ENCODE peak calls at places on chromosome 7, in seven cellular contexts. I, Q, Y, W, B, D and O are unnamed samples.

GRCh38 chr7:29442146-29442545 is 121.5 kb upstream of the PRR15 start:
- DNase-seq in D (no peak), Y (no peak), Q (no peak), I (peak), W (no peak), B (peak), O (no peak)

GRCh38 chr7:66505531-66506451 is 122.9 kb upstream of the KCTD7 start:
- DNase-seq in B (no peak), D (no peak), I (no peak), Q (no peak), Y (no peak), W (no peak), O (no peak)

GRCh38 chr7:82534687-82535086 is 91.1 kb upstream of the CACNA2D1 start:
- DNase-seq in I (peak), Q (no peak), B (no peak), D (no peak), Y (no peak), W (no peak), O (peak)

GRCh38 chr7:292826-293225 is 2.9 kb downstream of the FOXL3 start:
- DNase-seq in D (no peak), Q (no peak), W (no peak), B (no peak), Y (no peak), I (no peak), O (no peak)

GRCh38 chr7:100435401-100436304 is 644 bp downstream of the PPP1R35 start:
- DNase-seq in W (no peak), B (peak), I (no peak), Q (peak), D (no peak), Y (no peak), O (peak)

GRCh38 chr7:112414855-112415490 is 35.3 kb upstream of the IFRD1 start:
- DNase-seq in B (peak), Y (no peak), W (peak), Q (peak), D (no peak), I (peak), O (peak)

GRCh38 chr7:38831262-38831661 is 77.7 kb downstream of the VPS41 start:
- DNase-seq in Q (no peak), B (no peak), Y (no peak), D (no peak), I (no peak), W (no peak), O (no peak)

GRCh38 chr7:5598261-5598761 is 174.7 kb upstream of the TNRC18 start:
- DNase-seq in B (no peak), Q (peak), D (no peak), Y (no peak), W (no peak), I (no peak), O (no peak)

GRCh38 chr7:123643495-123644428 is 11.9 kb upstream of the LMOD2 start:
- DNase-seq in D (peak), Q (peak), B (peak), Y (no peak), I (peak), W (peak), O (no peak)

GRCh38 chr7:80428161-80429054 is 83.5 kb downstream of the GNAT3 start:
- DNase-seq in B (peak), D (no peak), I (peak), W (peak), Y (no peak), Q (peak), O (peak)

GRCh38 chr7:133829336-133829897 is 297.7 kb upstream of the LRGUK start:
- DNase-seq in D (no peak), Q (peak), Y (no peak), I (no peak), B (no peak), W (no peak), O (no peak)

GRCh38 chr7:2202361-2202761 is 30.4 kb downstream of the MAD1L1 start:
- DNase-seq in Y (no peak), I (no peak), Q (no peak), W (no peak), D (no peak), B (peak), O (no peak)

GRCh38 chr7:16695621-16696237 is 49.7 kb downstream of the BZW2 start:
- DNase-seq in D (no peak), Y (no peak), B (peak), Q (peak), W (peak), I (peak), O (peak)

GRCh38 chr7:74380720-74381119 is 73.0 kb upstream of the GTF2IRD1 start:
- DNase-seq in I (no peak), Q (no peak), B (no peak), Y (no peak), D (no peak), W (peak), O (peak)

GRCh38 chr7:151248191-151249033 is at the start of gene SMARCD3:
- DNase-seq in B (peak), Q (peak), W (peak), I (no peak), Y (no peak), D (no peak), O (no peak)

GRCh38 chr7:15305002-15305600 is 256.7 kb downstream of the AGMO start:
- DNase-seq in B (peak), Y (no peak), W (peak), Q (peak), I (peak), D (no peak), O (no peak)

GRCh38 chr7:1787681-1788235 is 117.7 kb downstream of the ELFN1 start:
- DNase-seq in B (no peak), Q (no peak), W (no peak), I (no peak), D (no peak), Y (no peak), O (no peak)

GRCh38 chr7:122303522-122303970 is 1.0 kb downstream of the FEZF1 start:
- DNase-seq in W (no peak), Y (no peak), Q (no peak), B (no peak), D (no peak), I (no peak), O (no peak)

GRCh38 chr7:115704884-115705283 is 325.7 kb downstream of the TFEC start:
- DNase-seq in Q (no peak), W (no peak), Y (no peak), D (no peak), B (no peak), I (no peak), O (no peak)

DNA sequence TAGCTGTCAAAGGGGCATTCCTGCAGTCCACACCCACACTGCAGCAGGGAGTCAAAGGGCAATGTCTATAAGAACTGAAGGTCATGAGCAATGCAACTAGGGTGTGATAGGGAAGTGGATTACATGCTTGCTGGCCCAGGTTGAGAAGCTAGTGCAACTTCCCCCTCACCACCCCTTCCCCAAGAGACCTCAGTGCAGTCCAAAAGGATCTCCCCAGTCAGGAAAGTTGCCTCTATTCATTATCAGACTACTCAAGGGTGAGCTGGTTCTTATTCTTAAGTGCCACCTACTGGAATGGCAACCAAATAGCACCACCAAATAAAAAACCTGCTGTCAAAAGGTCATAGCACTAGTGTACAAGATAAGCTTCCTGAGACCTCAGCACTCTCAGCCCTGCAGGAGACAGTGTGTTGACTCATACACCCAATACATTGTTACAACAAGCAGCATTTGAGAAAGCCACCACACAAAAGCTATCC is 28.2 kb downstream of the MTERF1 start:
- DNase-seq in Y (no peak), I (no peak), D (no peak), Q (peak), B (no peak), W (peak), O (peak)
- TF ChIP-seq JUND in Y (no peak), I (no peak), D (no peak), Q (peak), B (no peak), W (no peak), O (no peak)

DNA sequence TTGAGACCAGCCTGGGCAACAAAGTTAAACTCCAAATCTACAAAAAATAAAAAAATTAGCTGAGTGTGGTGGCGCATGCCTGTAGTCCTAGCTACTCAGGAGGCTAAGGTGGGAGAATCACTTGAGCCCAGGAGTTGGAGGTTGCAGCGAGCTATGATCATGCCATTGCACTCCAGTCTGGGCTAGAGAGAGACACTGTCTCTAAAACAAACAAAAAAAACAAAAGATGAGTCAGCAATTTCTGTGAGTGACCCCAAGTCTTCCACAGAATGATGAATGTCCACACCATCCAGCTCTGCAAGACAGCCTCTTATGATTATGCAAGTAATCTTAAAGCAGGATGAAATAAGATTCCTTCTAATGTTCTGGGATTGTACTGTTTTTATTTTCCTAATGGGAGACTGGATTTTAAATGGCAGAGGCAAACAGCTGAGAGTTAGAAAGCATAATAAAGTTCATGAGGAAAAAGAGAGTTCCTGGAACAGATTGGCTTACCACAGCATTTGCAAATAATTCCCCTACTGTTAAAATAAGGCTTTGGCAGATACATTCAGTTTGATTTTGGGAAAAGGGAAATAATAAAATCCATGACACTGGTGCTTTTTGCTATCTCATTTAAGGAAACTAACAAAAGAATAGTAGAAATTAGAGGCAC is 18.9 kb upstream of the PRKAR2B start:
- DNase-seq in I (no peak), Q (peak), W (no peak), D (no peak), Y (no peak), B (no peak), O (no peak)
- TF ChIP-seq JUND in I (no peak), Q (peak), W (no peak), D (no peak), Y (no peak), B (no peak), O (no peak)

GRCh38 chr7:18086165-18087030 is 58.8 kb upstream of the PRPS1L1 start:
- DNase-seq in D (no peak), Y (no peak), Q (peak), W (no peak), B (peak), I (no peak), O (peak)
- TF ChIP-seq JUND in D (no peak), Y (no peak), Q (no peak), W (no peak), B (no peak), I (no peak), O (no peak)

GRCh38 chr7:83984076-83984475 is 210.5 kb downstream of the SEMA3A start:
- DNase-seq in B (no peak), Y (no peak), W (no peak), I (no peak), D (no peak), Q (no peak), O (no peak)

GRCh38 chr7:83987764-83988163 is 206.8 kb downstream of the SEMA3A start:
- DNase-seq in I (no peak), B (no peak), D (no peak), Q (no peak), W (no peak), Y (no peak), O (no peak)

GRCh38 chr7:83985766-83986165 is 208.8 kb downstream of the SEMA3A start:
- DNase-seq in W (no peak), D (no peak), B (no peak), Q (no peak), Y (no peak), I (no peak), O (no peak)
- TF ChIP-seq JUND in W (no peak), D (no peak), B (no peak), Q (no peak), Y (no peak), I (no peak), O (no peak)